ENCODE peak calls at places on chromosomes 4 and X, in five cellular contexts. E, F, B, Y and K are unnamed samples.
A peak's percentile ranks its signal among the peaks of the same experiment; 100 is the strongest.

GRCh38 chr4:38867478-38868054 is at the start of gene FAM114A1:
- DNase-seq in Y (peak; percentile 79), B (no peak), E (peak; percentile 13), F (peak; percentile 47), K (peak; percentile 79)

GRCh38 chrX:9352683-9353430 is 112.0 kb upstream of the TBL1X start:
- DNase-seq in B (no peak), Y (no peak), F (no peak), E (no peak), K (no peak)

GRCh38 chrX:129522184-129523059 is 868 bp downstream of the SMARCA1 start:
- DNase-seq in B (no peak), E (no peak), F (peak; percentile 51), Y (peak; percentile 80), K (peak; percentile 62)

GRCh38 chr4:2634014-2634413 is 97.6 kb downstream of the FAM193A start:
- DNase-seq in F (no peak), E (no peak), B (no peak), Y (no peak), K (no peak)

GRCh38 chr4:27350161-27350560 is 489.5 kb downstream of the STIM2 start:
- DNase-seq in B (no peak), E (peak; percentile 90), Y (no peak), F (no peak), K (peak; percentile 51)

GRCh38 chr4:114091546-114091945 is 112.1 kb upstream of the ARSJ start:
- DNase-seq in F (no peak), E (no peak), B (no peak), Y (no peak), K (no peak)

GRCh38 chr4:26217961-26218676 is 102.7 kb upstream of the RBPJ start:
- DNase-seq in F (no peak), Y (no peak), E (no peak), B (no peak), K (no peak)

GRCh38 chr4:22859318-22859717 is 166.6 kb downstream of the GBA3 start:
- DNase-seq in B (no peak), Y (no peak), E (no peak), F (no peak), K (no peak)

GRCh38 chr4:74374561-74375327 is 9.8 kb downstream of the EREG start:
- DNase-seq in Y (no peak), B (no peak), F (no peak), E (peak; percentile 99), K (peak; percentile 91)

GRCh38 chrX:42119076-42119475 is 195.7 kb upstream of the CASK start:
- DNase-seq in F (no peak), E (peak; percentile 95), B (no peak), Y (no peak), K (peak; percentile 49)

GRCh38 chr4:90958256-90958895 is 831.2 kb downstream of the CCSER1 start:
- DNase-seq in Y (no peak), F (no peak), E (peak; percentile 80), B (no peak), K (peak; percentile 36)

GRCh38 chrX:9865804-9866471 is 79.7 kb downstream of the SHROOM2 start:
- DNase-seq in B (no peak), E (peak; percentile 81), Y (no peak), F (no peak), K (peak; percentile 34)

GRCh38 chr4:21765810-21766407 is 182.7 kb downstream of the KCNIP4 start:
- DNase-seq in Y (peak; percentile 65), E (peak; percentile 81), F (no peak), B (peak; percentile 1), K (peak; percentile 64)

GRCh38 chr4:120658772-120659171 is 263.8 kb downstream of the PRDM5 start:
- DNase-seq in F (no peak), E (no peak), Y (no peak), B (no peak), K (no peak)

GRCh38 chrX:14529288-14529989 is at the start of gene GLRA2:
- DNase-seq in B (no peak), Y (peak; percentile 82), E (no peak), F (peak; percentile 22), K (peak; percentile 18)

GRCh38 chrX:17977696-17978095 is 116.6 kb upstream of the RAI2 start:
- DNase-seq in B (no peak), Y (no peak), E (no peak), F (no peak), K (no peak)

GRCh38 chr4:105709081-105709450 is 482 bp downstream of the GSTCD start:
- DNase-seq in F (no peak), Y (peak; percentile 61), E (no peak), B (no peak), K (peak; percentile 23)

GRCh38 chr4:146224331-146224966 is 10.1 kb downstream of the REELD1 start:
- DNase-seq in E (no peak), B (no peak), Y (no peak), F (no peak), K (no peak)

GRCh38 chr4:88356771-88357170 is 21.9 kb upstream of the HERC6 start:
- DNase-seq in F (no peak), Y (no peak), B (no peak), E (no peak), K (no peak)

GRCh38 chrX:1679238-1679637 is 64.4 kb downstream of the ASMT start:
- DNase-seq in Y (no peak), B (no peak), F (no peak), E (no peak), K (no peak)

GRCh38 chrX:14073158-14073557 is 43.5 kb upstream of the GEMIN8 start:
- DNase-seq in B (no peak), F (no peak), Y (no peak), E (no peak), K (no peak)

GRCh38 chr4:102354671-102355454 is 9.6 kb upstream of the SLC39A8 start:
- DNase-seq in F (no peak), E (no peak), B (no peak), Y (no peak), K (no peak)

DNA sequence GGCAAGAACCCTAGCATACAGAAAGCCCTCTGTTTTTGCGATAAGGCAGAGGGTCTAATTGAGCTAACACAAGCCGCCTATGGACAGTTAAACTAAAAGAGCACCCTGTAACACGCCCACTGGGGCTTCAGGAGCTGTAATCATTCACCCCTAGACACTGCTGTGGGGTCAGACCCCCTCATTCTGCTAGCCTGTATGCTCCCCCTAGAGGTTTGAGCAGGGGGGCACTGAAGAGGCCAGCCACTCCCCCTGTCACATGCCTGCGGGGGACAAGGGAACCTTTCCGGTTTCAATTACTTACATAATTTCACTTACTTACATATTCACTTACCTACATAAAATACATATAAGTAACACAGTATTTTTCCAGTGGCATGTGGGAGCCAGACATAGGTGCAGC is 469.5 kb upstream of the FAM241A start:
- DNase-seq in Y (no peak), E (no peak), F (no peak), B (no peak), K (no peak)
- TF ChIP-seq CTCF in Y (no peak), E (no peak), F (no peak), B (no peak), K (no peak)

GRCh38 chr4:149896428-149896827 is 80.8 kb upstream of the IQCM start:
- DNase-seq in F (no peak), E (no peak), B (no peak), Y (peak; percentile 56), K (peak; percentile 45)
- TF ChIP-seq CTCF in F (no peak), E (peak; percentile 81), B (no peak), Y (peak; percentile 58), K (peak; percentile 64)

DNA sequence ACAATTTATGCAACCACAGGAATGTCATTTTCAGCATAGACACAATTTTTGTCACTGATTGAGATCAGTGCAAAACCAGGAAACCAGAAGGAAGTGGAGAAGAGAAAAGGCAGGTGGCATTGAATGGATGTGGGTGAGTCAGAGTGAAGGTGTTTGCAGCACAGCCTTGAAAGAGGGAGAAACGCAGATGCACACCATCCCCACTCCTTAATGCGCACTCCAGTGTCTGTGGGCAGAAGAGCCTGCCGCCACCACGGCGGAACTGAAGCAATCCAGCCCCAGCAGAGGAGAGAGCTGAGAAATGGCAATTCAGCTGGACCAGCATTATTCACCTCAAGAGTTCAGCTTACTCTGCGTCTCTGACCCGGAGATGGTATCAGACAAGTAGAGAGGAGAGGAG is 393.1 kb upstream of the FRG1 start:
- DNase-seq in E (no peak), B (no peak), F (no peak), Y (no peak), K (no peak)
- TF ChIP-seq CTCF in E (no peak), B (no peak), F (no peak), Y (no peak), K (no peak)

GRCh38 chr4:15963001-15963451 is at the start of gene FGFBP2:
- DNase-seq in F (no peak), E (peak; percentile 48), B (peak; percentile 56), Y (peak; percentile 67), K (peak; percentile 31)
- TF ChIP-seq CTCF in F (no peak), E (peak; percentile 70), B (peak; percentile 38), Y (peak; percentile 63), K (no peak)

GRCh38 chrX:134725103-134725690 is 66.9 kb upstream of the PLAC1 start:
- DNase-seq in E (no peak), F (no peak), Y (no peak), B (no peak), K (no peak)

GRCh38 chrX:134732152-134732551 is 73.9 kb upstream of the PLAC1 start:
- DNase-seq in Y (no peak), F (no peak), B (no peak), E (no peak), K (no peak)

GRCh38 chrX:134721766-134722532 is 63.7 kb upstream of the PLAC1 start:
- DNase-seq in B (no peak), F (no peak), E (no peak), Y (no peak), K (no peak)

GRCh38 chrX:134732676-134733075 is 74.4 kb upstream of the PLAC1 start:
- DNase-seq in Y (no peak), B (no peak), E (no peak), F (no peak), K (no peak)

GRCh38 chrX:134727363-134727762 is 69.1 kb upstream of the PLAC1 start:
- DNase-seq in B (no peak), Y (no peak), F (no peak), E (no peak), K (no peak)
- TF ChIP-seq CTCF in B (no peak), Y (peak; percentile 30), F (no peak), E (peak; percentile 19), K (no peak)

GRCh38 chr4:46323891-46324290 is 66.0 kb downstream of the GABRA2 start:
- DNase-seq in B (no peak), F (no peak), Y (no peak), E (no peak), K (no peak)

DNA sequence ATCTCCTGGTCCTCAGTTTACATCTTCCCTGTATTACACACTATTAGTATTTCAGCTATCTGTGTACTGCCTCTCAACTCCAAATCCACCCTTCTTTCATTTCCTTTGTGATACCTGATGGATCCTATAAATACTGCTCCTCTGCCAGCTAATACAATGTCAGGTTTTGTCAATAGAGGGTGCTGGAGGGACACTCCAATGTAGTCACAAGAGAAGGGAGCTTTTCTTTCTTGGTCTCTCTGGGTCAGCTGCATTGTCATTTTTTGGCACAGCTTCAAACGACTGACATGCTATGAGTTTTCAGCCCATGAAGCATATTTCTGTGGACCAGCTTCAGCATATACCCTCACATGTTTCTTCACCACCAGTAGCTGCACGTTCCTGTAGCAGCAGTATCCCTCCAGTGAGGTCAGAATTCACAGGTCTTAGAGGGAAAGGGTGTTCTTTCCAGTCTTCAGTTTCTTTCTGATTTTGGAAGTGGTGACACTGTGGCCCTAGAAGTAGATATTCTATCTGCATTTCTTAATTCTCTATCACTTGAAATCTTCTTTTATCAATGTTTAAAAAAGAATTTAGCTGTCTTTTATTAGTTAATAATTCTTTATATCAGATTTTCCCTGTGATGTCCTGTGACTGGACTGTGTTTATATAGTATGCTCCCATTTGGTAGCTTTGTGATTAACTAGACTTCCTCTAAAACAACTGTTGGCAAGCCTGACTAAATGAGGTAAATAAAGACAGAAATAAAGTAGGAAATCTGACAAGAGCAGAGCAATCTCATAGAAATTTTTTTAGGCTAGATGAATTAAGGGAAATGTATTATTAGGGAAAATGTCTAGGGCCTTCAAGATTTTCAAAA is 60.6 kb downstream of the GABRA2 start:
- DNase-seq in B (no peak), E (peak; percentile 60), F (no peak), Y (peak; percentile 78), K (peak; percentile 14)
- TF ChIP-seq CTCF in B (no peak), E (peak; percentile 76), F (no peak), Y (peak; percentile 72), K (peak; percentile 67)